ENCODE peak calls at places on chromosomes 3 and 15, in ten cellular contexts. One of them, this sample, is unnamed.

GRCh38 chr15:99467861-99468460 is 97.8 kb upstream of the MEF2A start:
- DNase-seq in skeletal muscle cell: no peak
- DNase-seq in NCI-H1092 treated with DMSO at 0.1 percent for 48 hours: no peak
- DNase-seq in psoas muscle: no peak
- DNase-seq in LHCN-M2: no peak
- DNase-seq in cerebellar cortex: no peak
- DNase-seq in NCI-H446 treated with DMSO at 0.1 percent for 48 hours: no peak
- DNase-seq in AG08396: no peak
- DNase-seq in pons: no peak
- DNase-seq in LNCaP clone FGC: no peak
- DNase-seq in this sample: no peak

GRCh38 chr3:129599607-129600006 is 6.9 kb downstream of the PLXND1 start:
- DNase-seq in skeletal muscle cell: no peak
- DNase-seq in NCI-H1092 treated with DMSO at 0.1 percent for 48 hours: no peak
- DNase-seq in psoas muscle: peak
- DNase-seq in LHCN-M2: peak
- DNase-seq in cerebellar cortex: peak
- DNase-seq in NCI-H446 treated with DMSO at 0.1 percent for 48 hours: no peak
- DNase-seq in AG08396: peak
- DNase-seq in pons: no peak
- DNase-seq in LNCaP clone FGC: no peak
- DNase-seq in this sample: no peak

GRCh38 chr3:5195605-5196004 is 8.1 kb downstream of the EDEM1 start:
- DNase-seq in skeletal muscle cell: no peak
- DNase-seq in NCI-H1092 treated with DMSO at 0.1 percent for 48 hours: no peak
- DNase-seq in psoas muscle: no peak
- DNase-seq in LHCN-M2: peak
- DNase-seq in cerebellar cortex: no peak
- DNase-seq in NCI-H446 treated with DMSO at 0.1 percent for 48 hours: no peak
- DNase-seq in AG08396: no peak
- DNase-seq in pons: peak
- DNase-seq in LNCaP clone FGC: no peak
- DNase-seq in this sample: no peak

GRCh38 chr3:122067214-122067550 is 12.0 kb downstream of the CD86 start:
- DNase-seq in skeletal muscle cell: no peak
- DNase-seq in NCI-H1092 treated with DMSO at 0.1 percent for 48 hours: no peak
- DNase-seq in psoas muscle: no peak
- DNase-seq in LHCN-M2: no peak
- DNase-seq in cerebellar cortex: no peak
- DNase-seq in NCI-H446 treated with DMSO at 0.1 percent for 48 hours: no peak
- DNase-seq in AG08396: no peak
- DNase-seq in pons: peak
- DNase-seq in LNCaP clone FGC: no peak
- DNase-seq in this sample: no peak

GRCh38 chr15:94287794-94288246 is 56.5 kb downstream of the MCTP2 start:
- DNase-seq in skeletal muscle cell: no peak
- DNase-seq in NCI-H1092 treated with DMSO at 0.1 percent for 48 hours: no peak
- DNase-seq in psoas muscle: no peak
- DNase-seq in LHCN-M2: no peak
- DNase-seq in cerebellar cortex: no peak
- DNase-seq in NCI-H446 treated with DMSO at 0.1 percent for 48 hours: no peak
- DNase-seq in AG08396: no peak
- DNase-seq in pons: no peak
- DNase-seq in LNCaP clone FGC: no peak
- DNase-seq in this sample: no peak

GRCh38 chr15:75061272-75061671 is 37.9 kb downstream of the PPCDC start:
- DNase-seq in skeletal muscle cell: no peak
- DNase-seq in NCI-H1092 treated with DMSO at 0.1 percent for 48 hours: no peak
- DNase-seq in psoas muscle: no peak
- DNase-seq in LHCN-M2: peak
- DNase-seq in cerebellar cortex: no peak
- DNase-seq in NCI-H446 treated with DMSO at 0.1 percent for 48 hours: no peak
- DNase-seq in AG08396: no peak
- DNase-seq in pons: no peak
- DNase-seq in LNCaP clone FGC: no peak
- DNase-seq in this sample: no peak

GRCh38 chr3:30606301-30607031 is at the start of gene TGFBR2:
- DNase-seq in skeletal muscle cell: peak
- DNase-seq in NCI-H1092 treated with DMSO at 0.1 percent for 48 hours: peak
- DNase-seq in psoas muscle: peak
- DNase-seq in LHCN-M2: peak
- DNase-seq in cerebellar cortex: no peak
- DNase-seq in NCI-H446 treated with DMSO at 0.1 percent for 48 hours: peak
- DNase-seq in AG08396: peak
- DNase-seq in pons: peak
- DNase-seq in LNCaP clone FGC: no peak
- DNase-seq in this sample: peak

GRCh38 chr3:183306798-183307671 is 54.0 kb downstream of the B3GNT5 start:
- DNase-seq in skeletal muscle cell: peak
- DNase-seq in NCI-H1092 treated with DMSO at 0.1 percent for 48 hours: no peak
- DNase-seq in psoas muscle: peak
- DNase-seq in LHCN-M2: peak
- DNase-seq in cerebellar cortex: peak
- DNase-seq in NCI-H446 treated with DMSO at 0.1 percent for 48 hours: no peak
- DNase-seq in AG08396: peak
- DNase-seq in pons: peak
- DNase-seq in LNCaP clone FGC: peak
- DNase-seq in this sample: no peak

GRCh38 chr15:68599560-68600071 is 20.8 kb downstream of the CORO2B start:
- DNase-seq in skeletal muscle cell: no peak
- DNase-seq in NCI-H1092 treated with DMSO at 0.1 percent for 48 hours: no peak
- DNase-seq in psoas muscle: no peak
- DNase-seq in LHCN-M2: peak
- DNase-seq in cerebellar cortex: no peak
- DNase-seq in NCI-H446 treated with DMSO at 0.1 percent for 48 hours: no peak
- DNase-seq in AG08396: peak
- DNase-seq in pons: peak
- DNase-seq in LNCaP clone FGC: no peak
- DNase-seq in this sample: no peak

GRCh38 chr3:71541313-71541712 is 42.2 kb downstream of the FOXP1 start:
- DNase-seq in skeletal muscle cell: no peak
- DNase-seq in NCI-H1092 treated with DMSO at 0.1 percent for 48 hours: no peak
- DNase-seq in psoas muscle: no peak
- DNase-seq in LHCN-M2: peak
- DNase-seq in cerebellar cortex: no peak
- DNase-seq in NCI-H446 treated with DMSO at 0.1 percent for 48 hours: no peak
- DNase-seq in AG08396: no peak
- DNase-seq in pons: no peak
- DNase-seq in LNCaP clone FGC: no peak
- DNase-seq in this sample: no peak

GRCh38 chr3:31412832-31413231 is 119.9 kb upstream of the STT3B start:
- DNase-seq in skeletal muscle cell: no peak
- DNase-seq in NCI-H1092 treated with DMSO at 0.1 percent for 48 hours: no peak
- DNase-seq in psoas muscle: no peak
- DNase-seq in LHCN-M2: peak
- DNase-seq in cerebellar cortex: no peak
- DNase-seq in NCI-H446 treated with DMSO at 0.1 percent for 48 hours: no peak
- DNase-seq in AG08396: no peak
- DNase-seq in pons: no peak
- DNase-seq in LNCaP clone FGC: no peak
- DNase-seq in this sample: peak